ENCODE peak calls at places on chromosomes 2 and 18, in six cellular contexts. R is cardiac fibroblast; T is fibroblast of mammary gland; G is K562; J is CD4-positive, CD25-positive, alpha-beta regulatory T cell; H is GM23338. P is an unnamed sample.

GRCh38 chr18:71405142-71405806 is 1116.4 kb downstream of the SOCS6 start:
- DNase-seq in H (no peak), J (no peak), G (no peak), T (no peak), R (no peak), P (no peak)

GRCh38 chr2:234405472-234405871 is 91.4 kb downstream of the ARL4C start:
- DNase-seq in J (no peak), G (no peak), T (no peak), H (no peak), R (no peak), P (no peak)

GRCh38 chr18:73531601-73532000 is 616.0 kb downstream of the FBXO15 start:
- DNase-seq in T (no peak), R (no peak), J (no peak), H (no peak), G (no peak), P (no peak)

GRCh38 chr2:11342561-11343343 is 1.7 kb downstream of the ROCK2 start:
- DNase-seq in J (no peak), G (no peak), R (peak; percentile 60), T (peak; percentile 85), H (no peak), P (no peak)

GRCh38 chr2:223779877-223780276 is 57.5 kb downstream of the AP1S3 start:
- DNase-seq in R (peak; percentile 59), H (peak; percentile 92), G (peak; percentile 18), T (peak; percentile 65), J (no peak), P (peak; percentile 76)

GRCh38 chr2:233453111-233453915 is 99.0 kb downstream of the DGKD start:
- DNase-seq in R (no peak), H (no peak), T (no peak), J (no peak), G (no peak), P (no peak)

GRCh38 chr18:44884446-44884845 is 203.8 kb downstream of the SETBP1 start:
- DNase-seq in J (no peak), H (no peak), G (no peak), R (no peak), T (peak; percentile 62), P (no peak)

GRCh38 chr2:126685629-126686028 is 29.7 kb downstream of the GYPC start:
- DNase-seq in J (no peak), T (no peak), H (no peak), R (no peak), G (no peak), P (no peak)

GRCh38 chr2:207119048-207119447 is 46.7 kb downstream of the KLF7 start:
- DNase-seq in G (no peak), J (no peak), R (no peak), T (no peak), H (no peak), P (no peak)

GRCh38 chr2:222671259-222672067 is at the start of gene MOGAT1:
- DNase-seq in R (peak; percentile 20), T (no peak), J (no peak), H (peak; percentile 91), G (no peak), P (peak; percentile 50)

GRCh38 chr18:64083906-64084305 is 65.0 kb downstream of the LINC00305 start:
- DNase-seq in R (no peak), H (no peak), J (no peak), G (no peak), T (no peak), P (no peak)

GRCh38 chr2:196914867-196915465 is 11.5 kb downstream of the PGAP1 start:
- DNase-seq in T (no peak), J (no peak), H (no peak), G (no peak), R (no peak), P (no peak)

GRCh38 chr2:6077585-6077984 is 385.4 kb downstream of the SOX11 start:
- DNase-seq in G (no peak), J (no peak), R (no peak), H (no peak), T (no peak), P (no peak)

GRCh38 chr2:38959938-38960608 is 70.4 kb downstream of the ARHGEF33 start:
- DNase-seq in T (peak; percentile 83), J (peak; percentile 17), H (peak; percentile 94), G (no peak), R (peak; percentile 90), P (peak; percentile 63)

GRCh38 chr2:3348771-3349170 is 28.8 kb downstream of the EIPR1 start:
- DNase-seq in T (no peak), H (no peak), J (no peak), R (no peak), G (no peak), P (no peak)

GRCh38 chr2:165357758-165358157 is 111.7 kb upstream of the CSRNP3 start:
- DNase-seq in J (no peak), H (no peak), R (peak; percentile 56), G (no peak), T (peak; percentile 78), P (no peak)

GRCh38 chr2:179636995-179637394 is 224.4 kb downstream of the ZNF385B start:
- DNase-seq in G (no peak), R (no peak), H (no peak), J (no peak), T (no peak), P (no peak)

GRCh38 chr2:15893689-15894325 is 46.5 kb upstream of the MYCN start:
- DNase-seq in G (no peak), J (no peak), T (no peak), R (no peak), H (no peak), P (no peak)

GRCh38 chr18:10482985-10483949 is 28.8 kb downstream of the APCDD1 start:
- DNase-seq in T (no peak), J (no peak), H (no peak), R (no peak), G (no peak), P (no peak)

GRCh38 chr2:116582850-116583249 is 1231.6 kb upstream of the DDX18 start:
- DNase-seq in R (no peak), H (no peak), T (no peak), J (no peak), G (no peak), P (no peak)
- H3K4me3 ChIP-seq in R (no peak overlapping the region), H (no peak overlapping the region), T (no peak overlapping the region), J (no peak overlapping the region), G (no peak overlapping the region), P (no peak overlapping the region)

DNA sequence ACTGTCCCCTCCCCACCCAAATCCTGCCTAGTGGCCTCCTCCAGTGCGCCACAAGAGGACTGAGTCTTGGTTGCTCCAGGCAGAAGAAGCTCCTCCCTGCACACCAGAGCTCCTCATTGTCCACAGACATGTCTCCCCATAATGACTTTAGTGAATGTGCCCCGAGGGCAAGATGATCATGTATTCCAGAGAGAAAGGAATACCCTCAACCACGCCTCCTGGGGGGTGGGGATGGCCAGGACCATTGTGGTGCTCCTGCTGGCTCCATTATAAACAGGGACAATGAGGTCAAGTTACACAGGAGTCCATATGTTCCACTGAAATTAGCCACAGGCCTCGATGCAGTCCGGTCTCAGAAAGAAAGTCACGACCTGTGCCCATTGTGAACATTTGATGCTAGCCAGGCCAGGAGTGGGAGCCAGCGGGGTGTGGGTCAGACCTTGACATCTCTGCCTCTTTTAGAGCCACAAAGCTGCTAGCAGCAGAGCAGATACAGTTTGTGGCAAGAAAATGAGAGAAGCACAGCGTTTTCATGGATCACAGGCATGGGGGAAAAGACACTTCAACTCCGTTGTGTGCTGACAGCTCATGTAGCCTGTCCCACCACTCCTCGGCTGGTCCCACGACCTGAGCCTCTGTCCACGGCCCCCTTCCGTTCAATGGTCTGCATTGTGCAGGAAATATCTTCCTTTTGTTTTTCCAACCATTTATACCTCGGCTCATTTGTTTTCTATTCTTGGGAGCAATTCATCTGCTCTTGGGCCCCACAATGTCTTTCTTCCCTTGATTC is 70.7 kb upstream of the FZD7 start:
- DNase-seq in H (no peak), R (no peak), T (no peak), J (no peak), G (no peak), P (no peak)
- H3K4me3 ChIP-seq in H (no peak overlapping the region), R (no peak overlapping the region), T (no peak overlapping the region), J (no peak overlapping the region), G (no peak overlapping the region), P (no peak overlapping the region)

DNA sequence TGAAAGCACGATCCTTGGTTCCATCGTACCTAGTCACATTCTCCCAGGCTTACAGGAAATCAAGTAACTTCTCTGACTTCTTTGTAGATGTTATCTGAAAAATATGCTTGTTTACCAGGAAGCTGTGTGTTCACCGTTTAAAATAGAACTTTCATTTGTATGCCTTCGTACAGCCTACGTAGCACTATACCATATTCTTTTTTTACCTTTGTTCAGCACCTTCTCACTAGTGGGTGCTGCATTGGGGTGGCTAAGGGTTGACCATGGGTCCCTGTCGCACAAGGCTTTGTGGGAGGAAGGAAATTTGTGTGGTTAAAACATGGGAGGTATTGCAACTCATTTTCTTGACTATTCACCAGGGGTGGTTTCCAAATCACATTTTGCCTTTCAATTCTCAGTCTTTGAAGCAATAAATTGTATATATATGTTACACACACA is 16.6 kb downstream of the MALT1 start:
- DNase-seq in R (no peak), H (no peak), T (no peak), J (peak; percentile 43), G (no peak), P (no peak)
- H3K4me3 ChIP-seq in R (no peak overlapping the region), H (no peak overlapping the region), T (no peak overlapping the region), J (peak overlapping the region; percentile 81), G (no peak overlapping the region), P (no peak overlapping the region)

GRCh38 chr2:100321881-100322820 is at the start of gene LONRF2:
- DNase-seq in R (peak; percentile 11), T (no peak), G (peak; percentile 75), J (no peak), H (peak; percentile 62), P (no peak)
- H3K4me3 ChIP-seq in R (no peak within 1 kb of the TSS), T (no peak within 1 kb of the TSS), G (peak within 1 kb of the TSS; percentile 61), J (no peak within 1 kb of the TSS), H (peak within 1 kb of the TSS; percentile 56), P (peak within 1 kb of the TSS; percentile 58)

GRCh38 chr2:151833984-151834383 is 5.8 kb upstream of the ARL5A start:
- DNase-seq in T (no peak), G (no peak), R (no peak), J (no peak), H (no peak), P (no peak)

GRCh38 chr2:151828143-151828889 is at the start of gene ARL5A:
- DNase-seq in T (peak; percentile 92), H (peak; percentile 95), G (peak; percentile 99), J (peak; percentile 90), R (peak; percentile 98), P (peak; percentile 86)

GRCh38 chr2:151827564-151828142 is 568 bp downstream of the ARL5A start:
- DNase-seq in H (peak; percentile 66), J (peak; percentile 2), R (peak; percentile 34), G (no peak), T (peak; percentile 19), P (no peak)

GRCh38 chr2:151828890-151829324 is 686 bp upstream of the ARL5A start:
- DNase-seq in T (no peak), H (peak; percentile 18), R (no peak), G (no peak), J (no peak), P (no peak)

DNA sequence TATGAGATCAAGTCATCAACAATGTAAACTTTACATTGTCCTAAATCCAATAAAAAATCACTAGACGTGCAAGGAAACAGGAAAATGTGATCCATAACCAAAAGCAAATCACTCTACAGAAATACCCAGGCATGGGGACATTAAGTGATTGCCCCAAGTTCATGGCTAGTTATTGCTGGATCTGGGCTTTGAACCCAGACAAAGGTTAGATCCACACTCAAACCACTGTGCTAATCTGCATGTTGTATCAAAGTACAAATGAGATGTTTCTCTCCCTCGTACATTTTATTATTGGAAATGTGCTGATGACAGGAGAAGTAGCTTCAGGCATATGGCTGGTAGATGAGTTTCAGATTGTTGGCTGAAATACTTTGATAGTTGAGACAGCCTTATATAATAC is 2.7 kb upstream of the ARL5A start:
- DNase-seq in T (no peak), R (no peak), H (no peak), J (no peak), G (no peak), P (no peak)
- H3K4me3 ChIP-seq in T (no peak overlapping the region), R (no peak overlapping the region), H (no peak overlapping the region), J (no peak overlapping the region), G (no peak overlapping the region), P (no peak overlapping the region)

P was measured in iPS DF 6.9.